ENCODE peak calls at places on chromosome 1, in four cellular contexts. One of them, this sample, is unnamed.

GRCh38 chr1:16378443-16378842 is 11.4 kb downstream of the SZRD1 start:
- DNase-seq in left ventricle myocardium superior: no peak
- DNase-seq in stimulated activated CD8-positive, alpha-beta memory T cell treated with anti-CD3 and anti-CD28 coated beads, Interleukin-15, amount 100 ng/mL, for 48 hours: no peak
- DNase-seq in stimulated activated CD4-positive, alpha-beta T cell treated with anti-CD3 and anti-CD28 coated beads, Interleukin-4, amount 100 ng/mL, for 4 hours: no peak
- DNase-seq in this sample: no peak

GRCh38 chr1:155598842-155599331 is 11.1 kb upstream of the MSTO1 start:
- DNase-seq in left ventricle myocardium superior: peak; percentile 38
- DNase-seq in stimulated activated CD8-positive, alpha-beta memory T cell treated with anti-CD3 and anti-CD28 coated beads, Interleukin-15, amount 100 ng/mL, for 48 hours: no peak
- DNase-seq in stimulated activated CD4-positive, alpha-beta T cell treated with anti-CD3 and anti-CD28 coated beads, Interleukin-4, amount 100 ng/mL, for 4 hours: no peak
- DNase-seq in this sample: peak; percentile 6

GRCh38 chr1:59556802-59557548 is 257.8 kb upstream of the HOOK1 start:
- DNase-seq in left ventricle myocardium superior: no peak
- DNase-seq in stimulated activated CD8-positive, alpha-beta memory T cell treated with anti-CD3 and anti-CD28 coated beads, Interleukin-15, amount 100 ng/mL, for 48 hours: no peak
- DNase-seq in stimulated activated CD4-positive, alpha-beta T cell treated with anti-CD3 and anti-CD28 coated beads, Interleukin-4, amount 100 ng/mL, for 4 hours: no peak
- DNase-seq in this sample: peak; percentile 52

GRCh38 chr1:51297401-51298321 is 32.7 kb downstream of the TTC39A start:
- DNase-seq in left ventricle myocardium superior: no peak
- DNase-seq in stimulated activated CD8-positive, alpha-beta memory T cell treated with anti-CD3 and anti-CD28 coated beads, Interleukin-15, amount 100 ng/mL, for 48 hours: no peak
- DNase-seq in stimulated activated CD4-positive, alpha-beta T cell treated with anti-CD3 and anti-CD28 coated beads, Interleukin-4, amount 100 ng/mL, for 4 hours: no peak
- DNase-seq in this sample: peak; percentile 56

GRCh38 chr1:153775432-153776311 is 465 bp downstream of the SLC27A3 start:
- DNase-seq in left ventricle myocardium superior: peak; percentile 80
- DNase-seq in stimulated activated CD8-positive, alpha-beta memory T cell treated with anti-CD3 and anti-CD28 coated beads, Interleukin-15, amount 100 ng/mL, for 48 hours: peak; percentile 35
- DNase-seq in stimulated activated CD4-positive, alpha-beta T cell treated with anti-CD3 and anti-CD28 coated beads, Interleukin-4, amount 100 ng/mL, for 4 hours: peak; percentile 61
- DNase-seq in this sample: peak; percentile 64

GRCh38 chr1:234602334-234603220 is 7.4 kb downstream of the IRF2BP2 start:
- DNase-seq in left ventricle myocardium superior: no peak
- DNase-seq in stimulated activated CD8-positive, alpha-beta memory T cell treated with anti-CD3 and anti-CD28 coated beads, Interleukin-15, amount 100 ng/mL, for 48 hours: no peak
- DNase-seq in stimulated activated CD4-positive, alpha-beta T cell treated with anti-CD3 and anti-CD28 coated beads, Interleukin-4, amount 100 ng/mL, for 4 hours: no peak
- DNase-seq in this sample: peak; percentile 88

GRCh38 chr1:24915819-24916602 is 14.1 kb downstream of the RUNX3 start:
- DNase-seq in left ventricle myocardium superior: no peak
- DNase-seq in stimulated activated CD8-positive, alpha-beta memory T cell treated with anti-CD3 and anti-CD28 coated beads, Interleukin-15, amount 100 ng/mL, for 48 hours: no peak
- DNase-seq in stimulated activated CD4-positive, alpha-beta T cell treated with anti-CD3 and anti-CD28 coated beads, Interleukin-4, amount 100 ng/mL, for 4 hours: no peak
- DNase-seq in this sample: no peak

GRCh38 chr1:172906778-172907592 is 143.8 kb downstream of the TNFSF18 start:
- DNase-seq in left ventricle myocardium superior: no peak
- DNase-seq in stimulated activated CD8-positive, alpha-beta memory T cell treated with anti-CD3 and anti-CD28 coated beads, Interleukin-15, amount 100 ng/mL, for 48 hours: no peak
- DNase-seq in stimulated activated CD4-positive, alpha-beta T cell treated with anti-CD3 and anti-CD28 coated beads, Interleukin-4, amount 100 ng/mL, for 4 hours: no peak
- DNase-seq in this sample: peak; percentile 33

GRCh38 chr1:184110253-184111204 is 59.0 kb downstream of the TSEN15 start:
- DNase-seq in left ventricle myocardium superior: no peak
- DNase-seq in stimulated activated CD8-positive, alpha-beta memory T cell treated with anti-CD3 and anti-CD28 coated beads, Interleukin-15, amount 100 ng/mL, for 48 hours: no peak
- DNase-seq in stimulated activated CD4-positive, alpha-beta T cell treated with anti-CD3 and anti-CD28 coated beads, Interleukin-4, amount 100 ng/mL, for 4 hours: no peak
- DNase-seq in this sample: no peak

GRCh38 chr1:213244664-213245091 is 193.6 kb downstream of the RPS6KC1 start:
- DNase-seq in left ventricle myocardium superior: no peak
- DNase-seq in stimulated activated CD8-positive, alpha-beta memory T cell treated with anti-CD3 and anti-CD28 coated beads, Interleukin-15, amount 100 ng/mL, for 48 hours: no peak
- DNase-seq in stimulated activated CD4-positive, alpha-beta T cell treated with anti-CD3 and anti-CD28 coated beads, Interleukin-4, amount 100 ng/mL, for 4 hours: no peak
- DNase-seq in this sample: peak; percentile 48

GRCh38 chr1:171742577-171742922 is 685 bp upstream of the VAMP4 start:
- DNase-seq in left ventricle myocardium superior: peak; percentile 47
- DNase-seq in stimulated activated CD8-positive, alpha-beta memory T cell treated with anti-CD3 and anti-CD28 coated beads, Interleukin-15, amount 100 ng/mL, for 48 hours: no peak
- DNase-seq in stimulated activated CD4-positive, alpha-beta T cell treated with anti-CD3 and anti-CD28 coated beads, Interleukin-4, amount 100 ng/mL, for 4 hours: peak; percentile 8
- DNase-seq in this sample: no peak

GRCh38 chr1:45230537-45230936 is 24.1 kb upstream of the ZSWIM5 start:
- DNase-seq in left ventricle myocardium superior: no peak
- DNase-seq in stimulated activated CD8-positive, alpha-beta memory T cell treated with anti-CD3 and anti-CD28 coated beads, Interleukin-15, amount 100 ng/mL, for 48 hours: no peak
- DNase-seq in stimulated activated CD4-positive, alpha-beta T cell treated with anti-CD3 and anti-CD28 coated beads, Interleukin-4, amount 100 ng/mL, for 4 hours: no peak
- DNase-seq in this sample: peak; percentile 66

GRCh38 chr1:42456754-42457089 is 379 bp downstream of the PPCS start:
- DNase-seq in left ventricle myocardium superior: no peak
- DNase-seq in stimulated activated CD8-positive, alpha-beta memory T cell treated with anti-CD3 and anti-CD28 coated beads, Interleukin-15, amount 100 ng/mL, for 48 hours: peak; percentile 33
- DNase-seq in stimulated activated CD4-positive, alpha-beta T cell treated with anti-CD3 and anti-CD28 coated beads, Interleukin-4, amount 100 ng/mL, for 4 hours: peak; percentile 46
- DNase-seq in this sample: peak; percentile 76

GRCh38 chr1:70528591-70529333 is 117.7 kb downstream of the CTH start:
- DNase-seq in left ventricle myocardium superior: no peak
- DNase-seq in stimulated activated CD8-positive, alpha-beta memory T cell treated with anti-CD3 and anti-CD28 coated beads, Interleukin-15, amount 100 ng/mL, for 48 hours: no peak
- DNase-seq in stimulated activated CD4-positive, alpha-beta T cell treated with anti-CD3 and anti-CD28 coated beads, Interleukin-4, amount 100 ng/mL, for 4 hours: no peak
- DNase-seq in this sample: peak; percentile 12

GRCh38 chr1:84855168-84855567 is 37.8 kb downstream of the LPAR3 start:
- DNase-seq in left ventricle myocardium superior: no peak
- DNase-seq in stimulated activated CD8-positive, alpha-beta memory T cell treated with anti-CD3 and anti-CD28 coated beads, Interleukin-15, amount 100 ng/mL, for 48 hours: no peak
- DNase-seq in stimulated activated CD4-positive, alpha-beta T cell treated with anti-CD3 and anti-CD28 coated beads, Interleukin-4, amount 100 ng/mL, for 4 hours: no peak
- DNase-seq in this sample: no peak

GRCh38 chr1:44213222-44214112 is at the start of gene DMAP1:
- DNase-seq in left ventricle myocardium superior: peak; percentile 87
- DNase-seq in stimulated activated CD8-positive, alpha-beta memory T cell treated with anti-CD3 and anti-CD28 coated beads, Interleukin-15, amount 100 ng/mL, for 48 hours: peak; percentile 71
- DNase-seq in stimulated activated CD4-positive, alpha-beta T cell treated with anti-CD3 and anti-CD28 coated beads, Interleukin-4, amount 100 ng/mL, for 4 hours: peak; percentile 80
- DNase-seq in this sample: peak; percentile 86

GRCh38 chr1:111271464-111271801 is 19.2 kb upstream of the CHIA start:
- DNase-seq in left ventricle myocardium superior: no peak
- DNase-seq in stimulated activated CD8-positive, alpha-beta memory T cell treated with anti-CD3 and anti-CD28 coated beads, Interleukin-15, amount 100 ng/mL, for 48 hours: no peak
- DNase-seq in stimulated activated CD4-positive, alpha-beta T cell treated with anti-CD3 and anti-CD28 coated beads, Interleukin-4, amount 100 ng/mL, for 4 hours: no peak
- DNase-seq in this sample: no peak

GRCh38 chr1:183163311-183163710 is 22.8 kb upstream of the LAMC2 start:
- DNase-seq in left ventricle myocardium superior: no peak
- DNase-seq in stimulated activated CD8-positive, alpha-beta memory T cell treated with anti-CD3 and anti-CD28 coated beads, Interleukin-15, amount 100 ng/mL, for 48 hours: no peak
- DNase-seq in stimulated activated CD4-positive, alpha-beta T cell treated with anti-CD3 and anti-CD28 coated beads, Interleukin-4, amount 100 ng/mL, for 4 hours: no peak
- DNase-seq in this sample: no peak

GRCh38 chr1:1626207-1627141 is 5.5 kb upstream of the MMP23B start:
- DNase-seq in left ventricle myocardium superior: peak; percentile 36
- DNase-seq in stimulated activated CD8-positive, alpha-beta memory T cell treated with anti-CD3 and anti-CD28 coated beads, Interleukin-15, amount 100 ng/mL, for 48 hours: no peak
- DNase-seq in stimulated activated CD4-positive, alpha-beta T cell treated with anti-CD3 and anti-CD28 coated beads, Interleukin-4, amount 100 ng/mL, for 4 hours: no peak
- DNase-seq in this sample: no peak

GRCh38 chr1:164718821-164719220 is 159.8 kb downstream of the PBX1 start:
- DNase-seq in left ventricle myocardium superior: no peak
- DNase-seq in stimulated activated CD8-positive, alpha-beta memory T cell treated with anti-CD3 and anti-CD28 coated beads, Interleukin-15, amount 100 ng/mL, for 48 hours: no peak
- DNase-seq in stimulated activated CD4-positive, alpha-beta T cell treated with anti-CD3 and anti-CD28 coated beads, Interleukin-4, amount 100 ng/mL, for 4 hours: no peak
- DNase-seq in this sample: no peak

GRCh38 chr1:99843760-99844159 is 6.4 kb upstream of the AGL start:
- DNase-seq in left ventricle myocardium superior: no peak
- DNase-seq in stimulated activated CD8-positive, alpha-beta memory T cell treated with anti-CD3 and anti-CD28 coated beads, Interleukin-15, amount 100 ng/mL, for 48 hours: no peak
- DNase-seq in stimulated activated CD4-positive, alpha-beta T cell treated with anti-CD3 and anti-CD28 coated beads, Interleukin-4, amount 100 ng/mL, for 4 hours: no peak
- DNase-seq in this sample: no peak

GRCh38 chr1:93979040-93979717 is 69.9 kb upstream of the GCLM start:
- DNase-seq in left ventricle myocardium superior: no peak
- DNase-seq in stimulated activated CD8-positive, alpha-beta memory T cell treated with anti-CD3 and anti-CD28 coated beads, Interleukin-15, amount 100 ng/mL, for 48 hours: no peak
- DNase-seq in stimulated activated CD4-positive, alpha-beta T cell treated with anti-CD3 and anti-CD28 coated beads, Interleukin-4, amount 100 ng/mL, for 4 hours: no peak
- DNase-seq in this sample: no peak

GRCh38 chr1:231419738-231420298 is 2.3 kb downstream of the EGLN1 start:
- DNase-seq in left ventricle myocardium superior: no peak
- DNase-seq in stimulated activated CD8-positive, alpha-beta memory T cell treated with anti-CD3 and anti-CD28 coated beads, Interleukin-15, amount 100 ng/mL, for 48 hours: no peak
- DNase-seq in stimulated activated CD4-positive, alpha-beta T cell treated with anti-CD3 and anti-CD28 coated beads, Interleukin-4, amount 100 ng/mL, for 4 hours: no peak
- DNase-seq in this sample: peak; percentile 13

GRCh38 chr1:201612645-201613044 is 73.7 kb downstream of the NAV1 start:
- DNase-seq in left ventricle myocardium superior: no peak
- DNase-seq in stimulated activated CD8-positive, alpha-beta memory T cell treated with anti-CD3 and anti-CD28 coated beads, Interleukin-15, amount 100 ng/mL, for 48 hours: no peak
- DNase-seq in stimulated activated CD4-positive, alpha-beta T cell treated with anti-CD3 and anti-CD28 coated beads, Interleukin-4, amount 100 ng/mL, for 4 hours: no peak
- DNase-seq in this sample: no peak

GRCh38 chr1:198253668-198254067 is 96.9 kb downstream of the NEK7 start:
- DNase-seq in left ventricle myocardium superior: no peak
- DNase-seq in stimulated activated CD8-positive, alpha-beta memory T cell treated with anti-CD3 and anti-CD28 coated beads, Interleukin-15, amount 100 ng/mL, for 48 hours: no peak
- DNase-seq in stimulated activated CD4-positive, alpha-beta T cell treated with anti-CD3 and anti-CD28 coated beads, Interleukin-4, amount 100 ng/mL, for 4 hours: no peak
- DNase-seq in this sample: no peak

GRCh38 chr1:18751425-18751824 is 108.0 kb downstream of the TAS1R2 start:
- DNase-seq in left ventricle myocardium superior: no peak
- DNase-seq in stimulated activated CD8-positive, alpha-beta memory T cell treated with anti-CD3 and anti-CD28 coated beads, Interleukin-15, amount 100 ng/mL, for 48 hours: no peak
- DNase-seq in stimulated activated CD4-positive, alpha-beta T cell treated with anti-CD3 and anti-CD28 coated beads, Interleukin-4, amount 100 ng/mL, for 4 hours: no peak
- DNase-seq in this sample: no peak

GRCh38 chr1:89989791-89990190 is 5.1 kb upstream of the ZNF326 start:
- DNase-seq in left ventricle myocardium superior: no peak
- DNase-seq in stimulated activated CD8-positive, alpha-beta memory T cell treated with anti-CD3 and anti-CD28 coated beads, Interleukin-15, amount 100 ng/mL, for 48 hours: no peak
- DNase-seq in stimulated activated CD4-positive, alpha-beta T cell treated with anti-CD3 and anti-CD28 coated beads, Interleukin-4, amount 100 ng/mL, for 4 hours: no peak
- DNase-seq in this sample: peak; percentile 98

GRCh38 chr1:100387209-100387608 is 34.9 kb downstream of the CDC14A start:
- DNase-seq in left ventricle myocardium superior: no peak
- DNase-seq in stimulated activated CD8-positive, alpha-beta memory T cell treated with anti-CD3 and anti-CD28 coated beads, Interleukin-15, amount 100 ng/mL, for 48 hours: no peak
- DNase-seq in stimulated activated CD4-positive, alpha-beta T cell treated with anti-CD3 and anti-CD28 coated beads, Interleukin-4, amount 100 ng/mL, for 4 hours: no peak
- DNase-seq in this sample: no peak

GRCh38 chr1:18297896-18298648 is 182.7 kb upstream of the KLHDC7A start:
- DNase-seq in left ventricle myocardium superior: no peak
- DNase-seq in stimulated activated CD8-positive, alpha-beta memory T cell treated with anti-CD3 and anti-CD28 coated beads, Interleukin-15, amount 100 ng/mL, for 48 hours: no peak
- DNase-seq in stimulated activated CD4-positive, alpha-beta T cell treated with anti-CD3 and anti-CD28 coated beads, Interleukin-4, amount 100 ng/mL, for 4 hours: no peak
- DNase-seq in this sample: no peak

GRCh38 chr1:47805826-47806450 is 191.2 kb downstream of the TRABD2B start:
- DNase-seq in left ventricle myocardium superior: no peak
- DNase-seq in stimulated activated CD8-positive, alpha-beta memory T cell treated with anti-CD3 and anti-CD28 coated beads, Interleukin-15, amount 100 ng/mL, for 48 hours: no peak
- DNase-seq in stimulated activated CD4-positive, alpha-beta T cell treated with anti-CD3 and anti-CD28 coated beads, Interleukin-4, amount 100 ng/mL, for 4 hours: no peak
- DNase-seq in this sample: no peak

GRCh38 chr1:245888809-245889208 is 618.3 kb downstream of the SMYD3 start:
- DNase-seq in left ventricle myocardium superior: no peak
- DNase-seq in stimulated activated CD8-positive, alpha-beta memory T cell treated with anti-CD3 and anti-CD28 coated beads, Interleukin-15, amount 100 ng/mL, for 48 hours: no peak
- DNase-seq in stimulated activated CD4-positive, alpha-beta T cell treated with anti-CD3 and anti-CD28 coated beads, Interleukin-4, amount 100 ng/mL, for 4 hours: no peak
- DNase-seq in this sample: peak; percentile 46

GRCh38 chr1:119336738-119337315 is 31.8 kb upstream of the HAO2 start:
- DNase-seq in left ventricle myocardium superior: no peak
- DNase-seq in stimulated activated CD8-positive, alpha-beta memory T cell treated with anti-CD3 and anti-CD28 coated beads, Interleukin-15, amount 100 ng/mL, for 48 hours: no peak
- DNase-seq in stimulated activated CD4-positive, alpha-beta T cell treated with anti-CD3 and anti-CD28 coated beads, Interleukin-4, amount 100 ng/mL, for 4 hours: no peak
- DNase-seq in this sample: no peak

GRCh38 chr1:65952692-65953091 is 160.0 kb downstream of the PDE4B start:
- DNase-seq in left ventricle myocardium superior: no peak
- DNase-seq in stimulated activated CD8-positive, alpha-beta memory T cell treated with anti-CD3 and anti-CD28 coated beads, Interleukin-15, amount 100 ng/mL, for 48 hours: no peak
- DNase-seq in stimulated activated CD4-positive, alpha-beta T cell treated with anti-CD3 and anti-CD28 coated beads, Interleukin-4, amount 100 ng/mL, for 4 hours: no peak
- DNase-seq in this sample: no peak

This sample was measured in small intestine.